ENCODE peak calls at places on chromosomes 7 and 10, in seven cellular contexts. One of them, this sample, is unnamed.

GRCh38 chr10:15859865-15860691 is at the start of gene MINDY3:
- DNase-seq in HepG2: peak; percentile 83
- DNase-seq in HCT116: peak; percentile 79
- DNase-seq in SK-N-SH: peak; percentile 77
- DNase-seq in GM12878: peak; percentile 26
- DNase-seq in H1: peak; percentile 57
- DNase-seq in K562: peak; percentile 83
- DNase-seq in this sample: peak; percentile 95

GRCh38 chr7:156545989-156546388 is 94.6 kb upstream of the RNF32 start:
- DNase-seq in HepG2: no peak
- DNase-seq in H1: no peak
- DNase-seq in K562: no peak
- DNase-seq in SK-N-SH: no peak
- DNase-seq in GM12878: no peak
- DNase-seq in HCT116: no peak
- DNase-seq in this sample: no peak

GRCh38 chr10:50592961-50593418 is 30.8 kb downstream of the SGMS1 start:
- DNase-seq in K562: no peak
- DNase-seq in SK-N-SH: no peak
- DNase-seq in HCT116: no peak
- DNase-seq in GM12878: no peak
- DNase-seq in HepG2: no peak
- DNase-seq in H1: no peak
- DNase-seq in this sample: no peak

GRCh38 chr7:69732203-69732602 is 133.9 kb downstream of the AUTS2 start:
- DNase-seq in K562: no peak
- DNase-seq in H1: no peak
- DNase-seq in HepG2: peak; percentile 1
- DNase-seq in HCT116: no peak
- DNase-seq in GM12878: no peak
- DNase-seq in SK-N-SH: no peak
- DNase-seq in this sample: peak; percentile 33

GRCh38 chr10:47255866-47256265 is 44.1 kb upstream of the GDF10 start:
- DNase-seq in GM12878: no peak
- DNase-seq in SK-N-SH: no peak
- DNase-seq in HepG2: no peak
- DNase-seq in K562: no peak
- DNase-seq in HCT116: no peak
- DNase-seq in H1: no peak
- DNase-seq in this sample: no peak

GRCh38 chr10:93806882-93807281 is 49.1 kb downstream of the LGI1 start:
- DNase-seq in HCT116: no peak
- DNase-seq in K562: no peak
- DNase-seq in GM12878: no peak
- DNase-seq in SK-N-SH: no peak
- DNase-seq in HepG2: no peak
- DNase-seq in H1: no peak
- DNase-seq in this sample: no peak

GRCh38 chr10:78754269-78755074 is 314.3 kb upstream of the ZMIZ1 start:
- DNase-seq in HepG2: peak; percentile 52
- DNase-seq in GM12878: no peak
- DNase-seq in HCT116: no peak
- DNase-seq in H1: no peak
- DNase-seq in K562: no peak
- DNase-seq in SK-N-SH: peak; percentile 68
- DNase-seq in this sample: no peak

GRCh38 chr7:43196379-43196778 is 83.9 kb downstream of the HECW1 start:
- DNase-seq in SK-N-SH: no peak
- DNase-seq in H1: no peak
- DNase-seq in HepG2: no peak
- DNase-seq in K562: no peak
- DNase-seq in GM12878: no peak
- DNase-seq in HCT116: no peak
- DNase-seq in this sample: no peak

GRCh38 chr7:39510738-39511372 is 55.3 kb upstream of the YAE1 start:
- DNase-seq in HCT116: no peak
- DNase-seq in GM12878: no peak
- DNase-seq in SK-N-SH: no peak
- DNase-seq in HepG2: no peak
- DNase-seq in K562: no peak
- DNase-seq in H1: no peak
- DNase-seq in this sample: no peak

DNA sequence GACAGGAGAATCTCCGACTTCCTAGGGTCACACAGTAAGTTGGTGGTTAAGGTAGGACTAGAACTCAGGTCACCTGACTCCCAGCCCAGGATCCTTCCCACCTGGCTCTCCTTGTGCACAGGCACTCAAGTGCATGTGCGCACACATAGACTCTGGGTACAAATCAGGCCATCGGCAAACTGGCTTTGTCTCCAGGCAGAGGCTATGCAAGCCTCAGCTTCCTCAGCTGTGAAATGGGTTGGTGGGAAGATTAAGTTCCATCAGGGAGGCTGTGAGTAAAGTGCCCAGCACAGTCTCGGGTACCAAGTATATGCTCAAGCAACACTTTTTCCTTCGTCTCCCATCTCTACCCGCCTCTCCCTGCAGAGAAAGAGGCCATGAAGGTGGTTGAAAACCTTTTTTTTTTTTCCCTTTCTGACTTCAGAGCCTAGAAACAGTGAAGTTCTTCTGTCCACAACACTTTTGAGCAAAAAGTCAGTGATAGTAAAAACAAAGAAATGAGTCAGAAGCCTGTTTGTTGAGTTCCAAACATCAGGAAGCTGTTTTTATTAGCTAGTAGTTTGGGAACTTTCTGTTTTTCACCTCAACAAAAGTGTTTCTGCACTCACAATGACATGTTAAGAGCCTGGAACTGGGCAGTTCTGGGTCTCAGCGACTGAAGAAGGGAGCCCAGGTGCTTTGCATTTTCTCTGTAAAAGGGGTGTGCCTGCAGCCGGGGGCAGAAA is 79.3 kb downstream of the NEURL1 start:
- DNase-seq in K562: no peak
- DNase-seq in HepG2: no peak
- DNase-seq in SK-N-SH: no peak
- DNase-seq in HCT116: no peak
- DNase-seq in H1: no peak
- DNase-seq in GM12878: no peak
- DNase-seq in this sample: no peak
- TF ChIP-seq JUND in K562: no peak
- TF ChIP-seq JUND in HepG2: no peak
- TF ChIP-seq JUND in SK-N-SH: no peak
- TF ChIP-seq JUND in HCT116: no peak
- TF ChIP-seq JUND in H1: no peak
- TF ChIP-seq JUND in GM12878: no peak
- TF ChIP-seq JUND in this sample: no peak

DNA sequence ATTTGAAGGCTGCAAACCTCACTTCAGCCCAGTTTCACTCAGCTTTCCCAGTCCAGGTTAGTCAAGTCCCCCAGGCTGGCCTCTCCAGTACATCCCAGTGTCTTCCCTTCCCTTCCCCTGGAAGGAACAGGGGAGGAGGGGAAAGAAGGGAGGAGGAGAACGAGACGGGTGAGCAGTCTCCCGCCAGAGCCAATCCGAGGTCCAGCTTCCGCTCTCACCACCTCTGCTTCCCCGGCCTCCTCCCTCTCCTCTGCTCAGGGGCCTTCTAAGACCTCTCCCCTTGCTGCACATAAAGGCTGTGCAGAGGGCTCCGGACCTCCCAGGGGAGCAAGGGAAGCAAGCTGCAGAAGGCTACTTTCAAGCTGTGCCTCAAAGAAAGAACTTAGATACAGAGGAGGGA is 4.1 kb downstream of the ATG9B start:
- DNase-seq in H1: no peak
- DNase-seq in SK-N-SH: no peak
- DNase-seq in K562: no peak
- DNase-seq in GM12878: no peak
- DNase-seq in HepG2: no peak
- DNase-seq in HCT116: no peak
- DNase-seq in this sample: no peak
- TF ChIP-seq JUND in H1: no peak
- TF ChIP-seq JUND in SK-N-SH: no peak
- TF ChIP-seq JUND in K562: no peak
- TF ChIP-seq JUND in GM12878: no peak
- TF ChIP-seq JUND in HepG2: no peak
- TF ChIP-seq JUND in HCT116: no peak
- TF ChIP-seq JUND in this sample: no peak

GRCh38 chr7:88522771-88523316 is 216.2 kb upstream of the STEAP4 start:
- DNase-seq in GM12878: no peak
- DNase-seq in K562: no peak
- DNase-seq in HCT116: no peak
- DNase-seq in HepG2: no peak
- DNase-seq in H1: no peak
- DNase-seq in SK-N-SH: no peak
- DNase-seq in this sample: no peak

DNA sequence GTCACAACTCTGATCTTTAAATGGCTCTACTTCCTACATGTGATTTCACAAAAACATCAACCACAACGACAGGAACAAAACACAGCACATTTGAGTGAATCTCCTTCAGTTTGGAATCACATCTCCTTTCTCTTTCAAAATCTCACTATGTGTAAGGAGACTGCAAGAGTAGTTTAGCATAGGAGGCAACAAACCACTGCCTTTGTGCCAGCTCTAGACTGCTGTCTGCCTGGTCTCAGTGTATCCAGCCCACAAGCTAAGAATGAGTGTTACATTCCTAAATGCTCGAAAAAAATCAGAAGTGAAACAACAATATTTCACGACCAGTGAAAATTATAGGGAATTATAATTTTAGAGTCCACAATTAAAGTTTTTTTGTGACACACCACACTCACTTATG is 217.0 kb upstream of the STEAP4 start:
- DNase-seq in H1: no peak
- DNase-seq in K562: no peak
- DNase-seq in SK-N-SH: no peak
- DNase-seq in HCT116: no peak
- DNase-seq in HepG2: no peak
- DNase-seq in GM12878: no peak
- DNase-seq in this sample: no peak
- TF ChIP-seq JUND in H1: no peak
- TF ChIP-seq JUND in K562: no peak
- TF ChIP-seq JUND in SK-N-SH: no peak
- TF ChIP-seq JUND in HCT116: no peak
- TF ChIP-seq JUND in HepG2: no peak
- TF ChIP-seq JUND in GM12878: no peak
- TF ChIP-seq JUND in this sample: no peak

GRCh38 chr7:55546826-55547225 is 25.5 kb downstream of the VOPP1 start:
- DNase-seq in K562: no peak
- DNase-seq in SK-N-SH: peak; percentile 66
- DNase-seq in HepG2: peak; percentile 39
- DNase-seq in GM12878: no peak
- DNase-seq in H1: no peak
- DNase-seq in HCT116: peak; percentile 51
- DNase-seq in this sample: peak; percentile 83
- TF ChIP-seq JUND in K562: no peak
- TF ChIP-seq JUND in SK-N-SH: peak; percentile 93
- TF ChIP-seq JUND in HepG2: no peak
- TF ChIP-seq JUND in GM12878: no peak
- TF ChIP-seq JUND in H1: no peak
- TF ChIP-seq JUND in HCT116: peak; percentile 64
- TF ChIP-seq JUND in this sample: no peak

DNA sequence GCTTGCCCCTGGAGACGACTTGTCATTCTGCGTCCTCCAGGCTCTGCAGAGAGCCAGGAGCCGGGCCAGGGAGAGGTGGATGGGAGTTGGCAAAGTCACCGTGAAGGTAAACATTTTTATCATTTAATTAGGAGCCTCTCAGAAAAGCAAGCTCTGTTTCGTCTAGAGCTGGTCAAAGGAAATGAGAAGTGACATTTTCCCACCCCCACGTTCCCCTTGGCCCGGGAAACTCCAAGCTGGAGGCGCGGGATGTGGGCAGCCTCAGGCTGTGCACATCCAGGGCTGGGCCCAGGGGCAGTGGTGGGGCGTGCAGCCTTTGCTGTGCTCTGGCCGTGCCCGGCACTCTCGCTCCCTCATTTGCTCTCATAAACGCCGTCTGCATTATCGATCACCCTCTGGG is 135.6 kb upstream of the RET start:
- DNase-seq in HepG2: no peak
- DNase-seq in SK-N-SH: peak; percentile 72
- DNase-seq in HCT116: no peak
- DNase-seq in H1: no peak
- DNase-seq in GM12878: no peak
- DNase-seq in K562: no peak
- DNase-seq in this sample: no peak
- TF ChIP-seq JUND in HepG2: no peak
- TF ChIP-seq JUND in SK-N-SH: no peak
- TF ChIP-seq JUND in HCT116: no peak
- TF ChIP-seq JUND in H1: no peak
- TF ChIP-seq JUND in GM12878: no peak
- TF ChIP-seq JUND in K562: no peak
- TF ChIP-seq JUND in this sample: no peak

GRCh38 chr10:31466313-31466712 is 147.3 kb downstream of the ZEB1 start:
- DNase-seq in H1: no peak
- DNase-seq in SK-N-SH: no peak
- DNase-seq in K562: no peak
- DNase-seq in GM12878: no peak
- DNase-seq in HCT116: no peak
- DNase-seq in HepG2: no peak
- DNase-seq in this sample: no peak

GRCh38 chr10:31464552-31464951 is 145.5 kb downstream of the ZEB1 start:
- DNase-seq in SK-N-SH: no peak
- DNase-seq in GM12878: no peak
- DNase-seq in HepG2: no peak
- DNase-seq in K562: no peak
- DNase-seq in H1: no peak
- DNase-seq in HCT116: no peak
- DNase-seq in this sample: no peak

GRCh38 chr10:31468536-31468859 is 149.5 kb downstream of the ZEB1 start:
- DNase-seq in HepG2: no peak
- DNase-seq in GM12878: no peak
- DNase-seq in HCT116: no peak
- DNase-seq in H1: no peak
- DNase-seq in K562: no peak
- DNase-seq in SK-N-SH: no peak
- DNase-seq in this sample: no peak

DNA sequence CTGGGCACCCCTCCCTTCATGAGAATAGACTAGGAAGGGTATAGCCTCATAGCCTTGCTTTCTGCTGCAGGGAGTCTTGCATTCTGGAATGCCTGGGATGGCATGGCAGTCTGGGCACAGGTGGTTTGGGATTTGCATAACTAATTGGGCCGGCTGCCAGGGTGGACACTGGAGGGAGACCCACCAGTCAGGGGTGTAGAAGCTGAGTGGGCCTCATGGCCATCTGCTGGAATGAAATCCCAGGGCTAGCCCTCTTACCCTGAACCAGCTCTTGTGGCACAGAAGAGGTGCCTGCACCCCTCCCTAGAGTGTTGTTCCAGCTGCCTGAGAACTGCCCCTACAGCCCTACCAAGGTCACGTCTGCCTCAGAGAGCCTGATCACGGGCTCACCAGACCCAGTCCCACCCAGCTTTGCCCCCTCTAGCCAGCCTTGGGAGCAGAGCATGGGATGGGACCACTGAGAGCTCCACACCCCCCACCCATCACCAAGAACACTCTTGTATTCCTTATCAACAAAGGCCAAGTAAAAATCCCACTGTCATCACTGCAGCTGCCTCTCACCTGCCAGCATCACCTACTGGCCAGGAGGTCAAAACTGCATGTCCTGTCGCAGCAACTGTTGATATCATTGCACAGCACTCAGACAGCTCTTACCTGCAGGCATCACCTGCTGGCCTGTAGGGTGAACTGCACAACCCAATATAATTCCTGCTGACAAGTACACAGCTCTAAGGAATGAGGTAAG is 148.9 kb downstream of the ZEB1 start:
- DNase-seq in HCT116: peak; percentile 57
- DNase-seq in H1: peak; percentile 69
- DNase-seq in SK-N-SH: no peak
- DNase-seq in K562: no peak
- DNase-seq in GM12878: no peak
- DNase-seq in HepG2: peak; percentile 61
- DNase-seq in this sample: no peak
- TF ChIP-seq JUND in HCT116: no peak
- TF ChIP-seq JUND in H1: peak; percentile 36
- TF ChIP-seq JUND in SK-N-SH: no peak
- TF ChIP-seq JUND in K562: no peak
- TF ChIP-seq JUND in GM12878: no peak
- TF ChIP-seq JUND in HepG2: no peak
- TF ChIP-seq JUND in this sample: no peak

This sample was measured in T47D.